ENCODE peak calls at places on chromosomes 3 and 15, in eight cellular contexts. L, M, Z, K, X, A, I and U are unnamed samples.

GRCh38 chr15:58147151-58147550 is 9.0 kb downstream of the AQP9 start:
- DNase-seq in L (peak; percentile 83), M (no peak), X (no peak), I (no peak), Z (no peak), A (peak; percentile 1), K (no peak), U (no peak)

GRCh38 chr15:76340802-76341365 is 4.3 kb downstream of the ISL2 start:
- DNase-seq in M (no peak), L (no peak), K (peak; percentile 52), A (peak; percentile 55), I (no peak), Z (no peak), X (no peak), U (no peak)

GRCh38 chr3:158452324-158452723 is 118.7 kb upstream of the MLF1 start:
- DNase-seq in I (peak; percentile 75), K (no peak), X (no peak), M (no peak), A (no peak), Z (no peak), L (no peak), U (no peak)

GRCh38 chr3:36373084-36373483 is 7.2 kb upstream of the STAC start:
- DNase-seq in M (no peak), L (no peak), X (peak; percentile 97), I (peak; percentile 40), A (no peak), K (no peak), Z (no peak), U (no peak)

GRCh38 chr15:76353023-76353577 is 16.5 kb downstream of the ISL2 start:
- DNase-seq in K (no peak), L (no peak), Z (no peak), M (no peak), A (no peak), X (no peak), I (no peak), U (no peak)

GRCh38 chr15:42273900-42274692 is 863 bp upstream of the TMEM87A start:
- DNase-seq in K (peak; percentile 68), Z (no peak), I (peak; percentile 92), L (no peak), X (peak; percentile 78), A (peak; percentile 56), M (peak; percentile 68), U (peak; percentile 78)

GRCh38 chr15:90901799-90902655 is 1.1 kb upstream of the MAN2A2 start:
- DNase-seq in M (peak; percentile 72), A (peak; percentile 91), L (peak; percentile 72), I (peak; percentile 66), X (peak; percentile 77), Z (peak; percentile 58), K (peak; percentile 79), U (peak; percentile 79)

GRCh38 chr3:72042397-72043211 is 257.7 kb upstream of the PROK2 start:
- DNase-seq in L (no peak), X (peak; percentile 95), M (no peak), I (no peak), K (no peak), A (no peak), Z (peak; percentile 32), U (no peak)

GRCh38 chr3:81861593-81861992 is 100.1 kb upstream of the GBE1 start:
- DNase-seq in M (no peak), K (no peak), I (no peak), X (no peak), A (no peak), Z (no peak), L (no peak), U (no peak)

GRCh38 chr3:49826016-49826415 is 12.3 kb upstream of the UBA7 start:
- DNase-seq in K (no peak), I (no peak), A (no peak), M (no peak), L (no peak), Z (no peak), X (no peak), U (no peak)

GRCh38 chr3:188280627-188281026 is 126.7 kb downstream of the LPP start:
- DNase-seq in L (no peak), M (no peak), Z (no peak), X (peak; percentile 17), K (no peak), A (no peak), I (no peak), U (no peak)

GRCh38 chr15:66862111-66862815 is 160.2 kb downstream of the SMAD6 start:
- DNase-seq in A (no peak), X (no peak), M (peak; percentile 21), K (no peak), I (peak; percentile 41), Z (no peak), L (no peak), U (no peak)

GRCh38 chr3:172259191-172259590 is 189.1 kb downstream of the GHSR start:
- DNase-seq in I (no peak), L (no peak), A (no peak), Z (no peak), M (no peak), K (no peak), X (peak; percentile 84), U (peak; percentile 52)

GRCh38 chr15:90054618-90055097 is 47.6 kb downstream of the IDH2 start:
- DNase-seq in L (no peak), K (no peak), A (no peak), I (no peak), Z (no peak), X (no peak), M (peak; percentile 63), U (no peak)

GRCh38 chr15:77037475-77038209 is 33.3 kb downstream of the TSPAN3 start:
- DNase-seq in I (no peak), L (no peak), A (no peak), K (no peak), X (no peak), Z (no peak), M (no peak), U (peak; percentile 6)

GRCh38 chr3:137768021-137768360 is 3.9 kb downstream of the SOX14 start:
- DNase-seq in A (no peak), K (no peak), M (no peak), L (no peak), I (no peak), Z (no peak), X (no peak), U (no peak)

GRCh38 chr3:150480802-150481201 is 65.5 kb downstream of the SERP1 start:
- DNase-seq in Z (no peak), M (no peak), L (no peak), K (no peak), X (no peak), A (no peak), I (no peak), U (no peak)

GRCh38 chr3:194046995-194047681 is 88.8 kb upstream of the HES1 start:
- DNase-seq in X (no peak), Z (no peak), A (no peak), I (no peak), M (no peak), L (peak; percentile 68), K (no peak), U (peak; percentile 69)

GRCh38 chr3:120854908-120855526 is 53.0 kb upstream of the STXBP5L start:
- DNase-seq in I (peak; percentile 32), A (no peak), L (no peak), K (no peak), M (no peak), Z (no peak), X (no peak), U (no peak)

GRCh38 chr15:45449878-45450277 is 71.5 kb upstream of the GATM start:
- DNase-seq in I (peak; percentile 96), X (no peak), A (no peak), K (no peak), M (no peak), Z (no peak), L (no peak), U (no peak)

GRCh38 chr15:80480171-80480811 is 76.1 kb downstream of the ARNT2 start:
- DNase-seq in L (no peak), A (no peak), M (no peak), K (no peak), X (peak; percentile 66), Z (no peak), I (no peak), U (no peak)

GRCh38 chr15:49468440-49468839 is 45.4 kb downstream of the FGF7 start:
- DNase-seq in K (no peak), Z (no peak), L (no peak), X (no peak), A (no peak), M (no peak), I (peak; percentile 46), U (no peak)

GRCh38 chr3:32577621-32578556 is 7.2 kb upstream of the DYNC1LI1 start:
- DNase-seq in X (no peak), Z (no peak), M (no peak), K (no peak), I (no peak), A (peak; percentile 51), L (peak; percentile 78), U (no peak)
- H3K4me3 ChIP-seq in X (peak overlapping the region; percentile 45), Z (no peak overlapping the region), M (no peak overlapping the region), K (no peak overlapping the region), I (no peak overlapping the region), A (peak overlapping the region; percentile 13), L (no peak overlapping the region), U (peak overlapping the region; percentile 20)

GRCh38 chr3:123053107-123053506 is 13.7 kb upstream of the PDIA5 start:
- DNase-seq in X (no peak), K (no peak), Z (no peak), I (no peak), A (no peak), M (no peak), L (no peak), U (no peak)
- H3K4me3 ChIP-seq in X (no peak overlapping the region), K (no peak overlapping the region), Z (no peak overlapping the region), I (no peak overlapping the region), A (no peak overlapping the region), M (no peak overlapping the region), L (no peak overlapping the region), U (no peak overlapping the region)

GRCh38 chr3:141436180-141436579 is 50.6 kb upstream of the RASA2 start:
- DNase-seq in K (no peak), I (no peak), L (no peak), M (no peak), Z (no peak), A (no peak), X (no peak), U (no peak)
- H3K4me3 ChIP-seq in K (no peak overlapping the region), I (no peak overlapping the region), L (no peak overlapping the region), M (no peak overlapping the region), Z (no peak overlapping the region), A (no peak overlapping the region), X (no peak overlapping the region), U (no peak overlapping the region)

GRCh38 chr3:16885588-16885903 is 791 bp downstream of the PLCL2 start:
- DNase-seq in Z (no peak), I (peak; percentile 9), X (no peak), M (no peak), A (no peak), L (no peak), K (no peak), U (no peak)

GRCh38 chr3:16885948-16886683 is 1.4 kb downstream of the PLCL2 start:
- DNase-seq in X (no peak), Z (no peak), A (no peak), K (no peak), L (peak; percentile 66), I (peak; percentile 10), M (peak; percentile 41), U (no peak)

GRCh38 chr3:16890605-16891333 is 6.0 kb downstream of the PLCL2 start:
- DNase-seq in L (no peak), I (peak; percentile 15), A (no peak), X (peak; percentile 38), Z (no peak), K (no peak), M (peak; percentile 76), U (peak; percentile 29)

GRCh38 chr3:16887130-16887529 is 2.4 kb downstream of the PLCL2 start:
- DNase-seq in A (no peak), I (no peak), M (no peak), X (no peak), L (no peak), Z (no peak), K (no peak), U (no peak)

GRCh38 chr3:16888785-16889607 is 4.2 kb downstream of the PLCL2 start:
- DNase-seq in X (no peak), A (peak; percentile 55), Z (no peak), I (no peak), L (no peak), M (no peak), K (peak; percentile 46), U (no peak)
- H3K4me3 ChIP-seq in X (no peak overlapping the region), A (peak overlapping the region; percentile 96), Z (no peak overlapping the region), I (no peak overlapping the region), L (no peak overlapping the region), M (no peak overlapping the region), K (peak overlapping the region; percentile 96), U (peak overlapping the region; percentile 6)